ENCODE peak calls at places on chromosome 16, in four cellular contexts. M is colonic mucosa, F is upper lobe of left lung, T is neural progenitor cell. I is an unnamed sample. For H3K36me3, the result is how much of the 10 kb centered on the place peaks cover.

GRCh38 chr16:35447010-35447558 is 1987.7 kb downstream of the TP53TG3F start:
- DNase-seq in T (no peak), F (no peak), M (no peak), I (no peak)

GRCh38 chr16:50548659-50549560 is 714 bp downstream of the NKD1 start:
- DNase-seq in T (peak), M (peak), F (no peak), I (peak)

GRCh38 chr16:50677351-50677750 is 3.8 kb downstream of the SNX20 start:
- DNase-seq in F (no peak), M (no peak), T (no peak), I (no peak)

GRCh38 chr16:3980311-3981111 is 100.0 kb upstream of the CREBBP start:
- DNase-seq in T (no peak), F (no peak), M (no peak), I (no peak)

GRCh38 chr16:66441586-66442375 is 14.7 kb downstream of the BEAN1 start:
- DNase-seq in M (no peak), F (no peak), T (no peak), I (no peak)

GRCh38 chr16:86534779-86535605 is 20.0 kb downstream of the MTHFSD start:
- DNase-seq in M (no peak), F (no peak), T (no peak), I (no peak)

GRCh38 chr16:73217654-73218053 is 169.7 kb upstream of the ZFHX3 start:
- DNase-seq in T (peak), F (no peak), M (no peak), I (no peak)

GRCh38 chr16:64253114-64253513 is 868.7 kb downstream of the CDH11 start:
- DNase-seq in M (no peak), T (no peak), F (no peak), I (no peak)

GRCh38 chr16:35201151-35201550 is 1741.7 kb downstream of the TP53TG3F start:
- DNase-seq in T (no peak), F (no peak), M (no peak), I (no peak)

GRCh38 chr16:117381-118365 is 20.8 kb downstream of the NPRL3 start:
- DNase-seq in T (peak), M (peak), F (peak), I (peak)

GRCh38 chr16:3113765-3114479 is 1.5 kb downstream of the ZNF205 start:
- DNase-seq in T (no peak), M (no peak), F (no peak), I (no peak)

GRCh38 chr16:17358846-17359245 is 111.9 kb downstream of the XYLT1 start:
- DNase-seq in T (peak), M (no peak), F (no peak), I (no peak)

GRCh38 chr16:87382023-87382785 is 1.4 kb downstream of the FBXO31 start:
- DNase-seq in M (peak), F (no peak), T (no peak), I (peak)

GRCh38 chr16:72409428-72409827 is 237.5 kb upstream of the PMFBP1 start:
- DNase-seq in T (no peak), F (no peak), M (no peak), I (no peak)

GRCh38 chr16:14321542-14321941 is 250.4 kb downstream of the MRTFB start:
- DNase-seq in T (no peak), F (no peak), M (no peak), I (no peak)

GRCh38 chr16:72434159-72434558 is 262.2 kb upstream of the PMFBP1 start:
- DNase-seq in T (no peak), F (no peak), M (no peak), I (no peak)

GRCh38 chr16:65500919-65501318 is 379.1 kb upstream of the CDH11 start:
- DNase-seq in M (no peak), T (no peak), F (no peak), I (no peak)

GRCh38 chr16:86888240-86889044 is 310.1 kb downstream of the FOXL1 start:
- DNase-seq in F (no peak), T (no peak), M (no peak), I (no peak)

GRCh38 chr16:60031751-60032150 is 1297.6 kb upstream of the GOT2 start:
- DNase-seq in F (no peak), T (no peak), M (no peak), I (no peak)

GRCh38 chr16:87541004-87541881 is 48.4 kb upstream of the ZCCHC14 start:
- DNase-seq in T (peak), F (no peak), M (peak), I (peak)

GRCh38 chr16:50021509-50021908 is 3.5 kb upstream of the CNEP1R1 start:
- DNase-seq in T (peak), M (no peak), F (no peak), I (no peak)

GRCh38 chr16:28923231-28923587 is 1.8 kb downstream of the RABEP2 start:
- DNase-seq in M (no peak), T (no peak), F (no peak), I (peak)

GRCh38 chr16:28924399-28924761 is 658 bp downstream of the RABEP2 start:
- DNase-seq in M (no peak), F (no peak), T (no peak), I (no peak)

GRCh38 chr16:28925386-28926228 is 569 bp upstream of the RABEP2 start:
- DNase-seq in T (peak), F (peak), M (peak), I (peak)

GRCh38 chr16:28924762-28925385 is at the start of gene RABEP2:
- DNase-seq in M (peak), F (peak), T (peak), I (peak)

GRCh38 chr16:28923652-28924398 is 1.2 kb downstream of the RABEP2 start:
- DNase-seq in T (no peak), M (peak), F (peak), I (peak)
- H3K4me3 ChIP-seq in T (peak), M (peak), F (no peak), I (peak)

DNA sequence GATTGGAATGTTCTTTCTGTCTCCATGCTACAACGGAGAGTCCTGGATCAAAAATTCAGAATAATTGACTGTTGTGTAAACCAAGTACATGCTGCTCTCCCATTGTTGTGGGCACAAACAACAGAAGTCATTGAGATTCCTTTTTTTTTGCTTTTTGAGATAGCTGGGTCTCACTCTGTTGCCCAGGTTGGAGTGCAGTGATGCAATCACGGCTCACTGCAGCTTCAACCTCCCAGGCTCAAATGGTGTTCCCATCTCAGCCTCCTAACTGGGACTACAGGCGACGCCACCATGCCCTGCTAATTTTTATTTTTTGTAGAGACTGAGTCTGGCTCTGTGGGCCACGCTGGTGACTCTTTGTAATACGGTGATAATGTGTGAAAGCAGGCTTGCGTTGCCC is 24.5 kb downstream of the NDE1 start:
- DNase-seq in T (no peak), M (no peak), F (no peak), I (no peak)
- H3K36me3 ChIP-seq in T (under half), M (under half), F (under half), I (under half)

GRCh38 chr16:19348125-19348524 is 62.6 kb downstream of the CLEC19A start:
- DNase-seq in M (no peak), F (no peak), T (no peak), I (no peak)

GRCh38 chr16:19344224-19344801 is 58.8 kb downstream of the CLEC19A start:
- DNase-seq in M (no peak), T (peak), F (peak), I (no peak)

GRCh38 chr16:19344980-19345379 is 59.4 kb downstream of the CLEC19A start:
- DNase-seq in T (no peak), F (peak), M (no peak), I (no peak)

GRCh38 chr16:19346335-19346922 is 60.9 kb downstream of the CLEC19A start:
- DNase-seq in T (no peak), F (no peak), M (no peak), I (no peak)

DNA sequence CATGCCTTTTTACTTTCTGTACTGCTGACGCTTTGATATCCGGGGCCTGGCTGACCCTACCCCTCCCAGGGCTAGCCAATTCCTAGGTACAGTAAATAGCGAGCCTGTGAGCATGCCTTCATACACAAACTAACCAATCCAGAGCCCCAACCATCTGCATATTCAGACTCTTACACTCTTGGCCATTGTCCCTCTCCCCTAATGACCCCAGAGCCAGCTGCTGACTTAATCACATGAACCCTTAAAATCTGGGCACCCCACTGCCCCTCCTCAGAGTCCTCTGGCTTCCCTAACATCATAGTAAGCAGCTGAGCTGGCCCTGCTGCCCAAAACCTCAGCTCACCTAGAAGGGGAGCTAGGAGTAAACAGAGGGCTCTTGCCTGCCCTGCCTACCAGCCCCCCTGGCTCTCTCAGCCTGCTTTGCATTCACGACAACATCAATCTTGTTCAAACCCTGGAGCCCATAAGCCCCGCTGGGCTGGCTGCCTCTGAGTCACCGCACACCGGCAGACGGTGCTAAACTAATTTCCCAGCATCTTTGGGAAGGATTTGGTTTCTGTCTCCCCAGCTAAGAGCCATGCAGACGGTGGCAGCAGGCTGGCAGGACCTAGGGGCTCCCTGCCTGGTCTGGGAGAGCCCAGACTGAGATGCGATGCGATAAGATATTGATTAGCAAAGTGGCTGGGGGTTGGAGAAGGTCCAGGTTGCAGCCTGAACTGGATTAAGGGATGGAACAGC is 63.2 kb downstream of the CLEC19A start:
- DNase-seq in M (no peak), T (peak), F (no peak), I (no peak)
- H3K27ac ChIP-seq in M (no peak), T (peak), F (peak), I (no peak)

GRCh38 chr16:8621572-8622314 is at the start of gene METTL22:
- DNase-seq in F (peak), M (peak), T (peak), I (peak)

GRCh38 chr16:8622315-8622656 is 788 bp downstream of the METTL22 start:
- DNase-seq in T (no peak), F (no peak), M (no peak), I (no peak)

GRCh38 chr16:8621221-8621571 is 302 bp upstream of the METTL22 start:
- DNase-seq in M (no peak), T (no peak), F (no peak), I (no peak)

GRCh38 chr16:8625491-8626087 is 4.1 kb downstream of the METTL22 start:
- DNase-seq in F (no peak), T (no peak), M (no peak), I (no peak)

GRCh38 chr16:8623634-8624033 is 2.1 kb downstream of the METTL22 start:
- DNase-seq in M (no peak), F (no peak), T (no peak), I (no peak)
- H3K4me3 ChIP-seq in M (no peak), F (no peak), T (no peak), I (no peak)

GRCh38 chr16:2015117-2015946 is 4.3 kb upstream of the NPW start:
- DNase-seq in F (peak), M (peak), T (no peak), I (peak)

GRCh38 chr16:2013527-2013926 is 3.9 kb upstream of the ZNF598 start:
- DNase-seq in F (no peak), T (no peak), M (no peak), I (no peak)

GRCh38 chr16:2016407-2016922 is 3.1 kb upstream of the NPW start:
- DNase-seq in F (no peak), M (no peak), T (peak), I (no peak)

GRCh38 chr16:2019500-2019899 is at the start of gene NPW:
- DNase-seq in F (no peak), M (no peak), T (peak), I (no peak)

GRCh38 chr16:2015947-2016208 is 3.7 kb upstream of the NPW start:
- DNase-seq in M (no peak), F (no peak), T (no peak), I (no peak)
- H3K36me3 ChIP-seq in M (under half), F (under half), T (under half), I (under half)

GRCh38 chr16:89404561-89404960 is 85.8 kb downstream of the ANKRD11 start:
- DNase-seq in F (no peak), M (peak), T (no peak), I (peak)
- H3K27ac ChIP-seq in F (no peak), M (no peak), T (no peak), I (no peak)

GRCh38 chr16:24543949-24544348 is 4.6 kb downstream of the RBBP6 start:
- DNase-seq in F (no peak), M (no peak), T (no peak), I (no peak)
- H3K4me3 ChIP-seq in F (no peak), M (no peak), T (peak), I (no peak)

DNA sequence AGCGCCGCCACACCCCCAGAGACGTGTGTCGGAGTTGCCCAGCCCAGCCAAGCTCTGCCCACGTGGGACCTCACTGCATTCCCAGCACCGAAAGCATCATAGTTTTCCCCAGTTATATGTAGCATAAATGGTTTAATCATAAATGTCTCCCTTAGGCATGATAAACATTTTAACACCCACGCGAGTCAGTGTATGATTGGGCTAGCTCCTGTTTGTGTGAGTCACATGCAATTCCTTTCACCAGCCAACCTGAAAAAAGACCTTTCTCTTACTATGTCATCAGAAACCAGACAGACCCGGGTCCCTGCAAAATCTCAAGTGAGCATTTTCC is 9.2 kb downstream of the TAF1C start:
- DNase-seq in M (no peak), T (no peak), F (no peak), I (no peak)
- H3K36me3 ChIP-seq in M (under half), T (under half), F (under half), I (under half)

GRCh38 chr16:30837904-30838303 is 50.9 kb upstream of the ZNF629 start:
- DNase-seq in T (no peak), M (no peak), F (no peak), I (no peak)

GRCh38 chr16:30838876-30839471 is 52.0 kb upstream of the ZNF629 start:
- DNase-seq in F (no peak), T (no peak), M (no peak), I (no peak)

GRCh38 chr16:30841332-30841731 is 52.5 kb downstream of the BCL7C start:
- DNase-seq in F (no peak), T (no peak), M (no peak), I (no peak)

GRCh38 chr16:30842971-30843370 is 50.9 kb downstream of the BCL7C start:
- DNase-seq in M (no peak), F (no peak), T (no peak), I (no peak)

GRCh38 chr16:30839523-30840227 is 52.7 kb upstream of the ZNF629 start:
- DNase-seq in M (peak), F (peak), T (peak), I (peak)
- H3K27ac ChIP-seq in M (peak), F (peak), T (no peak), I (peak)

GRCh38 chr16:56860226-56861020 is 4.6 kb upstream of the SLC12A3 start:
- DNase-seq in F (no peak), M (no peak), T (no peak), I (peak)
- H3K4me3 ChIP-seq in F (no peak), M (no peak), T (no peak), I (no peak)

I was measured in small intestine.